ENCODE peak calls at places on chromosomes 3 and 15, in ten cellular contexts. One of them, this sample, is unnamed.

GRCh38 chr15:37585966-37586656 is 348.3 kb upstream of the TMCO5A start:
- DNase-seq in progenitor cell of endocrine pancreas: no peak
- DNase-seq in activated T-helper 1 cell treated with Interleukin-2 at 50 U/mL for 16 hours: no peak
- DNase-seq in activated CD4-positive, alpha-beta T cell treated with anti-CD3 and anti-CD28 coated beads for 36 hours: no peak
- DNase-seq in RPMI8226: no peak
- DNase-seq in Right ventricle myocardium superior: no peak
- DNase-seq in stimulated activated CD4-positive, alpha-beta T cell treated with anti-CD3 and anti-CD28 coated beads, Interleukin-2, amount 100 ng/mL, for 48 hours: no peak
- DNase-seq in colonic mucosa: no peak
- DNase-seq in CD4-positive, alpha-beta T cell: no peak
- DNase-seq in stimulated activated naive B cell treated with anti-CD40 and anti-IgM and Interleukin-4, amounts not matched to agents 10 μg/mL and 1 μg/mL and 100 μg/mL, for 72 hours: no peak
- DNase-seq in this sample: no peak

GRCh38 chr15:92662797-92663196 is 7.2 kb upstream of the FAM174B start:
- DNase-seq in progenitor cell of endocrine pancreas: no peak
- DNase-seq in activated T-helper 1 cell treated with Interleukin-2 at 50 U/mL for 16 hours: no peak
- DNase-seq in activated CD4-positive, alpha-beta T cell treated with anti-CD3 and anti-CD28 coated beads for 36 hours: no peak
- DNase-seq in RPMI8226: no peak
- DNase-seq in Right ventricle myocardium superior: no peak
- DNase-seq in stimulated activated CD4-positive, alpha-beta T cell treated with anti-CD3 and anti-CD28 coated beads, Interleukin-2, amount 100 ng/mL, for 48 hours: no peak
- DNase-seq in colonic mucosa: no peak
- DNase-seq in CD4-positive, alpha-beta T cell: no peak
- DNase-seq in stimulated activated naive B cell treated with anti-CD40 and anti-IgM and Interleukin-4, amounts not matched to agents 10 μg/mL and 1 μg/mL and 100 μg/mL, for 72 hours: no peak
- DNase-seq in this sample: no peak

GRCh38 chr15:42157981-42158765 is 1.7 kb upstream of the PLA2G4F start:
- DNase-seq in progenitor cell of endocrine pancreas: no peak
- DNase-seq in activated T-helper 1 cell treated with Interleukin-2 at 50 U/mL for 16 hours: no peak
- DNase-seq in activated CD4-positive, alpha-beta T cell treated with anti-CD3 and anti-CD28 coated beads for 36 hours: no peak
- DNase-seq in RPMI8226: no peak
- DNase-seq in Right ventricle myocardium superior: no peak
- DNase-seq in stimulated activated CD4-positive, alpha-beta T cell treated with anti-CD3 and anti-CD28 coated beads, Interleukin-2, amount 100 ng/mL, for 48 hours: no peak
- DNase-seq in colonic mucosa: no peak
- DNase-seq in CD4-positive, alpha-beta T cell: no peak
- DNase-seq in stimulated activated naive B cell treated with anti-CD40 and anti-IgM and Interleukin-4, amounts not matched to agents 10 μg/mL and 1 μg/mL and 100 μg/mL, for 72 hours: no peak
- DNase-seq in this sample: peak

GRCh38 chr15:76150508-76150907 is 90.7 kb downstream of the TMEM266 start:
- DNase-seq in progenitor cell of endocrine pancreas: no peak
- DNase-seq in activated T-helper 1 cell treated with Interleukin-2 at 50 U/mL for 16 hours: no peak
- DNase-seq in activated CD4-positive, alpha-beta T cell treated with anti-CD3 and anti-CD28 coated beads for 36 hours: no peak
- DNase-seq in RPMI8226: peak
- DNase-seq in Right ventricle myocardium superior: peak
- DNase-seq in stimulated activated CD4-positive, alpha-beta T cell treated with anti-CD3 and anti-CD28 coated beads, Interleukin-2, amount 100 ng/mL, for 48 hours: no peak
- DNase-seq in colonic mucosa: no peak
- DNase-seq in CD4-positive, alpha-beta T cell: no peak
- DNase-seq in stimulated activated naive B cell treated with anti-CD40 and anti-IgM and Interleukin-4, amounts not matched to agents 10 μg/mL and 1 μg/mL and 100 μg/mL, for 72 hours: no peak
- DNase-seq in this sample: peak

GRCh38 chr3:139718415-139718814 is 40.6 kb upstream of the NMNAT3 start:
- DNase-seq in progenitor cell of endocrine pancreas: peak
- DNase-seq in activated T-helper 1 cell treated with Interleukin-2 at 50 U/mL for 16 hours: no peak
- DNase-seq in activated CD4-positive, alpha-beta T cell treated with anti-CD3 and anti-CD28 coated beads for 36 hours: no peak
- DNase-seq in RPMI8226: no peak
- DNase-seq in Right ventricle myocardium superior: peak
- DNase-seq in stimulated activated CD4-positive, alpha-beta T cell treated with anti-CD3 and anti-CD28 coated beads, Interleukin-2, amount 100 ng/mL, for 48 hours: no peak
- DNase-seq in colonic mucosa: peak
- DNase-seq in CD4-positive, alpha-beta T cell: no peak
- DNase-seq in stimulated activated naive B cell treated with anti-CD40 and anti-IgM and Interleukin-4, amounts not matched to agents 10 μg/mL and 1 μg/mL and 100 μg/mL, for 72 hours: no peak
- DNase-seq in this sample: no peak

GRCh38 chr3:45689787-45690145 is 570 bp downstream of the SACM1L start:
- DNase-seq in progenitor cell of endocrine pancreas: no peak
- DNase-seq in activated T-helper 1 cell treated with Interleukin-2 at 50 U/mL for 16 hours: no peak
- DNase-seq in activated CD4-positive, alpha-beta T cell treated with anti-CD3 and anti-CD28 coated beads for 36 hours: no peak
- DNase-seq in RPMI8226: no peak
- DNase-seq in Right ventricle myocardium superior: no peak
- DNase-seq in stimulated activated CD4-positive, alpha-beta T cell treated with anti-CD3 and anti-CD28 coated beads, Interleukin-2, amount 100 ng/mL, for 48 hours: no peak
- DNase-seq in colonic mucosa: no peak
- DNase-seq in CD4-positive, alpha-beta T cell: no peak
- DNase-seq in stimulated activated naive B cell treated with anti-CD40 and anti-IgM and Interleukin-4, amounts not matched to agents 10 μg/mL and 1 μg/mL and 100 μg/mL, for 72 hours: no peak
- DNase-seq in this sample: no peak

GRCh38 chr3:41118461-41119385 is 80.6 kb upstream of the CTNNB1 start:
- DNase-seq in progenitor cell of endocrine pancreas: no peak
- DNase-seq in activated T-helper 1 cell treated with Interleukin-2 at 50 U/mL for 16 hours: no peak
- DNase-seq in activated CD4-positive, alpha-beta T cell treated with anti-CD3 and anti-CD28 coated beads for 36 hours: peak
- DNase-seq in RPMI8226: no peak
- DNase-seq in Right ventricle myocardium superior: no peak
- DNase-seq in stimulated activated CD4-positive, alpha-beta T cell treated with anti-CD3 and anti-CD28 coated beads, Interleukin-2, amount 100 ng/mL, for 48 hours: no peak
- DNase-seq in colonic mucosa: peak
- DNase-seq in CD4-positive, alpha-beta T cell: no peak
- DNase-seq in stimulated activated naive B cell treated with anti-CD40 and anti-IgM and Interleukin-4, amounts not matched to agents 10 μg/mL and 1 μg/mL and 100 μg/mL, for 72 hours: no peak
- DNase-seq in this sample: no peak

GRCh38 chr15:66025972-66026371 is 156.7 kb downstream of the RAB11A start:
- DNase-seq in progenitor cell of endocrine pancreas: no peak
- DNase-seq in activated T-helper 1 cell treated with Interleukin-2 at 50 U/mL for 16 hours: no peak
- DNase-seq in activated CD4-positive, alpha-beta T cell treated with anti-CD3 and anti-CD28 coated beads for 36 hours: no peak
- DNase-seq in RPMI8226: no peak
- DNase-seq in Right ventricle myocardium superior: no peak
- DNase-seq in stimulated activated CD4-positive, alpha-beta T cell treated with anti-CD3 and anti-CD28 coated beads, Interleukin-2, amount 100 ng/mL, for 48 hours: no peak
- DNase-seq in colonic mucosa: no peak
- DNase-seq in CD4-positive, alpha-beta T cell: no peak
- DNase-seq in stimulated activated naive B cell treated with anti-CD40 and anti-IgM and Interleukin-4, amounts not matched to agents 10 μg/mL and 1 μg/mL and 100 μg/mL, for 72 hours: no peak
- DNase-seq in this sample: no peak